ENCODE peak calls at places on chromosomes 3 and 15, in four cellular contexts. O, X, Q and W are unnamed samples.
A peak's percentile ranks its signal among the peaks of the same experiment; 100 is the strongest.

GRCh38 chr3:122132949-122133540 is 50.4 kb upstream of the CASR start:
- DNase-seq in Q (no peak), X (no peak), O (no peak), W (no peak)

GRCh38 chr3:70943886-70944285 is 631.4 kb upstream of the MDFIC2 start:
- DNase-seq in O (no peak), X (no peak), Q (peak; percentile 6), W (no peak)

GRCh38 chr15:57018151-57018550 is 99.7 kb downstream of the TCF12 start:
- DNase-seq in O (no peak), Q (no peak), X (no peak), W (no peak)

GRCh38 chr3:115099115-115099884 is 47.8 kb downstream of the ZBTB20 start:
- DNase-seq in X (no peak), Q (no peak), O (no peak), W (no peak)

GRCh38 chr3:45178131-45179023 is 32.2 kb upstream of the CDCP1 start:
- DNase-seq in Q (no peak), X (no peak), O (no peak), W (no peak)

GRCh38 chr3:156037356-156037755 is 83.0 kb upstream of the KCNAB1 start:
- DNase-seq in Q (no peak), O (no peak), X (no peak), W (no peak)

GRCh38 chr15:43828061-43828657 is 1.4 kb downstream of the WDR76 start:
- DNase-seq in Q (peak; percentile 18), O (no peak), X (no peak), W (no peak)

GRCh38 chr3:134666466-134666865 is 15.6 kb upstream of the KY start:
- DNase-seq in Q (peak; percentile 46), X (no peak), O (no peak), W (no peak)

GRCh38 chr3:95715137-95715536 is 1099.3 kb upstream of the EPHA6 start:
- DNase-seq in O (no peak), X (no peak), Q (no peak), W (no peak)

DNA sequence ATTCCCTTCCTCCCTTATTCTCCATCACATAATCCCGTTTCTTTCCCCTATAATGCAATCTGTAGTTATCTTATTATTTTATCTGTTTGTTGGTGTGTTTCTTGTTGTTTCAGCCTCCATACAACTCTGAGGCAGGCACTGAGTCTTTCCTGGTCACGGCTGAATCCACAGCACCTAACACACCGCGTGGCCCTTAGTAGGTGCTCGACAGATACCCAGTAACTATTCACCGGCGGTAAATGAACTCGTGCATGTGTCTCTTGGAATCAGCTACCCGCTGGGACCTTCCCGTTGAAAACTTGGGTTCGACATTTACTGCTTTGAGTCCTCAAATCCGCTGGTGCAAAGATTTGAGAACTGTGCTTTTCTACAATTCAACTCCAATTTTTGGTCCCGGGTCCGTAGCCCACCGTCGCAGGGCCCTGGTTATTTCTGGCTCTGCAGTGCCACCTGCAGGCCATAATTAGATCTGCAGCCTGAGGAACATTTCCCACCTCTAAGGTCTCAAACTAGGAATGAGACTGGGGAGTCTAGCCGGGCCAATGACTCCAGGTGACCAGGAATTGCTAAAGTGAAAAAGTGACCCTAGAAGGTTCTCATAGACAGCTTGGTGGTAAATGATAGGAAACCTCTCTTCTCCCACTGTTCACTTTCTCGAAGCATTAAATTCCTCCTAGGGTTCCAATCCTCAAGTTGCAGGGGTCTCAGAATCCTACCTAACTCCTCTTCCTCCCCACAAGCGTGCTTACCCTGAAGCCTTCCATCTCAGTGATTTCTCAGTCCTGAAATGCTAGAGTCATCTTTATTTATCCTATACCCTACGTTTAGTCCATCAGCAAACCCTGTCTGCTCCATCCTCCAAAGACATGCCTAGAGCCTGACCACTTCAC is 40.0 kb upstream of the TRH start:
- DNase-seq in O (no peak), Q (peak; percentile 42), X (no peak), W (no peak)
- H3K4me3 ChIP-seq in O (peak overlapping the region; percentile 35), Q (peak overlapping the region; percentile 64), X (no peak overlapping the region), W (peak overlapping the region; percentile 46)

DNA sequence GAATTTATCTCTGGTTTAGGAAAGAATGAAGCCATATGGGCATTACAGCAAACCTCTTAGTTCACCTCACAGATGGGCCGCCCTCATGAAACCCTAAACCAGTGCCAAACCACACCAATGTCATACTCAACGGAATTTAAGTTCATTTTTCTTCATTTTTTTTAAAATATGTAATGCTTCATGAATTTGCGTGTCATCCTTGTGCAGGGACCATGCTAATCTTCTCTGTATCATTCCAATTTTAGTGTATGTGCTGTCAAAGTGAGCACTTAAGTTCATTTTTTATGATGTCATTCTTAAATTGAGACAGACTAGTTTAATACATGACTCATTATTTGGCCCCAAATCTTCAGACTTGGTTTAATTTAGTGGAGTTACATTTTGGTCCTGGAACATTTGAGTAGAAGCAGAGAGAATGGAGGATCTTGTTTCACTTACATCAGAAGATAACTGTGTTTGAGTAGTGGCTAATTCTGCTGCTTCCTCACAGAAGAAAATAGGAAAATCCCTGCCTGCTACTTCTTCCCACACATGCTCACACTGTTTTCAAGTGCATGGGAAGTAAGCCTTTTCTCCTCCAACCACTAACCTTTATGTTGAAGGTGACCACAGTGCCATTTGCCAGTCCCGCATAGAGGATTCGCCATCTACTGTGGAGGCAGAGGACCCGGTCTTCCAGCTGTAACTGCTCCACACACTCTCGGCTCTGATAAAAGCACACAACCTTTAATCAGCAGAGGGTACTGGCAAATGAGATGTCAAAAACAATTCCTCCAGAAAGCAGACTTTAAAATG is 63.3 kb downstream of the ZNF106 start:
- DNase-seq in Q (peak; percentile 12), X (no peak), O (no peak), W (no peak)
- H3K4me3 ChIP-seq in Q (no peak overlapping the region), X (no peak overlapping the region), O (no peak overlapping the region), W (no peak overlapping the region)

DNA sequence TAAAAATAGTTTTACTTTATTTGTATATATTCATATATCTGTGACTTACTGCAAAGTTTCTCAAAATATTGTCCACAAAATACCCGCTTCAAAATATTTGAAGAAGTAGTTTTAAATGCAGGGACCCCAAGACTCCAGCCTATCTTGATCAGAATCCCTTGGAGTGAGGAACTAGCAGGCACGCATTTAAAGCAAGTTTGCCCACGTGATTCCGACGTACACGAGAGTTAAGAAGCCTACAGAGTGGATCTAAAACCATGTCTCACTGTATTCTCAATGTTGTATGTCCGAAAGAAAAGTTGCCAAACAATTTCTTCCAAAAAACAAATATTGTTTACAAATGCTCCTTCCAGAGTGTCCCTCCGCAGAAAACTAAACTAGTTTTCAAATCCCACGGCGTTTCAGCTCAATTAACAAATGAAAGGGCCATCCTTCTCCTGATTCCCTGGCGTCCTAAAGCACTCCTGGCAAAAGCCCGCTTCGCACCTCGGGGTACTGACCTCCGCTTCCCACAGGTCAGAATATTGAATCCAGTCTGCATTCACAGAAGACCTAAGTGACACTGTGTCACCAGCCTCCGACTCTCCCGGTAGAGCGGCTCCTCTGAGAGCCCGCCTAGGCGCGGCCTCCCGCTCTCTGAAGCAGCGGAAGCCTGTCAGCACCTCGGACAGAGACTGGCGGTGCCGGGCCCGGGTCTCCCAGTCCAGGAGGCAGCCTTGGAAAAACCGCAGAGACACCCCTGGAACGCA is 1.5 kb downstream of the GABRB3 start:
- DNase-seq in X (no peak), Q (peak; percentile 13), O (peak; percentile 25), W (peak; percentile 39)
- H3K4me3 ChIP-seq in X (no peak overlapping the region), Q (no peak overlapping the region), O (peak overlapping the region; percentile 54), W (peak overlapping the region; percentile 69)

GRCh38 chr3:16290007-16290826 is 25.2 kb downstream of the OXNAD1 start:
- DNase-seq in O (peak; percentile 32), Q (peak; percentile 73), X (peak; percentile 51), W (no peak)
- H3K4me3 ChIP-seq in O (no peak overlapping the region), Q (no peak overlapping the region), X (no peak overlapping the region), W (no peak overlapping the region)